ENCODE peak calls at places on chromosomes 3 and 15, in ten cellular contexts. B, H, L, I, J, E, D, R, S and O are unnamed samples.

GRCh38 chr3:89690649-89691048 is 583.2 kb downstream of the EPHA3 start:
- DNase-seq in J (no peak), L (peak), I (no peak), S (no peak), E (no peak), H (no peak), B (no peak), R (no peak), D (peak), O (peak)

GRCh38 chr3:57420007-57420406 is 124.1 kb downstream of the DNAH12 start:
- DNase-seq in L (no peak), J (no peak), B (no peak), E (no peak), D (no peak), S (no peak), I (no peak), H (no peak), R (no peak), O (no peak)

GRCh38 chr3:154132777-154133375 is 11.7 kb downstream of the ARHGEF26 start:
- DNase-seq in H (no peak), L (no peak), E (no peak), R (no peak), D (no peak), S (no peak), I (no peak), J (no peak), B (no peak), O (peak)

GRCh38 chr15:92076536-92076935 is 223.0 kb downstream of the SLCO3A1 start:
- DNase-seq in J (no peak), E (no peak), R (no peak), I (no peak), H (no peak), L (no peak), B (no peak), S (no peak), D (no peak), O (no peak)

GRCh38 chr15:92809880-92810361 is 90.2 kb upstream of the CHD2 start:
- DNase-seq in L (peak), I (no peak), J (no peak), H (no peak), E (no peak), D (peak), B (peak), R (peak), S (no peak), O (peak)

GRCh38 chr3:125190781-125191180 is 21.8 kb downstream of the SLC12A8 start:
- DNase-seq in L (no peak), I (no peak), B (no peak), D (peak), S (no peak), E (no peak), J (no peak), R (no peak), H (no peak), O (no peak)

GRCh38 chr15:100131321-100132224 is 210.2 kb downstream of the ADAMTS17 start:
- DNase-seq in B (peak), J (no peak), I (peak), H (no peak), D (peak), E (no peak), L (no peak), R (no peak), S (peak), O (peak)

GRCh38 chr3:58015524-58015915 is 7.3 kb downstream of the FLNB start:
- DNase-seq in J (no peak), H (no peak), I (no peak), L (no peak), D (no peak), E (no peak), B (no peak), R (no peak), S (no peak), O (no peak)

GRCh38 chr3:149332781-149333517 is 487 bp downstream of the TM4SF18 start:
- DNase-seq in I (no peak), L (no peak), D (no peak), S (no peak), H (no peak), R (no peak), J (no peak), E (no peak), B (no peak), O (no peak)